ENCODE peak calls at places on chromosome 12, in ten cellular contexts. One of them, this sample, is unnamed.

GRCh38 chr12:91984571-91984970 is 161.1 kb downstream of the BTG1 start:
- DNase-seq in IMR-90: peak; percentile 86
- DNase-seq in stomach: no peak
- DNase-seq in heart left ventricle: no peak
- DNase-seq in gastrocnemius medialis: no peak
- DNase-seq in right lobe of liver: no peak
- DNase-seq in HCT116: no peak
- DNase-seq in breast epithelium: no peak
- DNase-seq in adrenal gland: no peak
- DNase-seq in ovary: no peak
- DNase-seq in this sample: no peak

GRCh38 chr12:110165540-110166159 is 41.5 kb downstream of the IFT81 start:
- DNase-seq in IMR-90: no peak
- DNase-seq in stomach: no peak
- DNase-seq in heart left ventricle: no peak
- DNase-seq in gastrocnemius medialis: no peak
- DNase-seq in right lobe of liver: no peak
- DNase-seq in HCT116: no peak
- DNase-seq in breast epithelium: no peak
- DNase-seq in adrenal gland: no peak
- DNase-seq in ovary: no peak
- DNase-seq in this sample: no peak

GRCh38 chr12:117646595-117646994 is 285.2 kb upstream of the NOS1 start:
- DNase-seq in IMR-90: no peak
- DNase-seq in stomach: no peak
- DNase-seq in heart left ventricle: no peak
- DNase-seq in gastrocnemius medialis: no peak
- DNase-seq in right lobe of liver: no peak
- DNase-seq in HCT116: no peak
- DNase-seq in breast epithelium: no peak
- DNase-seq in adrenal gland: no peak
- DNase-seq in ovary: no peak
- DNase-seq in this sample: no peak

GRCh38 chr12:69898236-69898635 is 73.2 kb downstream of the MYRFL start:
- DNase-seq in IMR-90: peak; percentile 46
- DNase-seq in stomach: no peak
- DNase-seq in heart left ventricle: no peak
- DNase-seq in gastrocnemius medialis: no peak
- DNase-seq in right lobe of liver: no peak
- DNase-seq in HCT116: no peak
- DNase-seq in breast epithelium: no peak
- DNase-seq in adrenal gland: no peak
- DNase-seq in ovary: no peak
- DNase-seq in this sample: no peak

GRCh38 chr12:106154781-106155273 is 16.1 kb upstream of the NUAK1 start:
- DNase-seq in IMR-90: no peak
- DNase-seq in stomach: no peak
- DNase-seq in heart left ventricle: no peak
- DNase-seq in gastrocnemius medialis: no peak
- DNase-seq in right lobe of liver: no peak
- DNase-seq in HCT116: no peak
- DNase-seq in breast epithelium: no peak
- DNase-seq in adrenal gland: no peak
- DNase-seq in ovary: no peak
- DNase-seq in this sample: peak; percentile 29

GRCh38 chr12:47881826-47882427 is 22.9 kb downstream of the VDR start:
- DNase-seq in IMR-90: peak; percentile 97
- DNase-seq in stomach: no peak
- DNase-seq in heart left ventricle: no peak
- DNase-seq in gastrocnemius medialis: peak; percentile 56
- DNase-seq in right lobe of liver: no peak
- DNase-seq in HCT116: no peak
- DNase-seq in breast epithelium: no peak
- DNase-seq in adrenal gland: no peak
- DNase-seq in ovary: no peak
- DNase-seq in this sample: no peak

GRCh38 chr12:54549774-54550451 is 512 bp downstream of the PDE1B start:
- DNase-seq in IMR-90: no peak
- DNase-seq in stomach: no peak
- DNase-seq in heart left ventricle: no peak
- DNase-seq in gastrocnemius medialis: no peak
- DNase-seq in right lobe of liver: no peak
- DNase-seq in HCT116: no peak
- DNase-seq in breast epithelium: no peak
- DNase-seq in adrenal gland: no peak
- DNase-seq in ovary: peak; percentile 30
- DNase-seq in this sample: no peak

GRCh38 chr12:76123301-76124212 is 39.1 kb upstream of the NAP1L1 start:
- DNase-seq in IMR-90: peak; percentile 64
- DNase-seq in stomach: no peak
- DNase-seq in heart left ventricle: no peak
- DNase-seq in gastrocnemius medialis: no peak
- DNase-seq in right lobe of liver: no peak
- DNase-seq in HCT116: no peak
- DNase-seq in breast epithelium: no peak
- DNase-seq in adrenal gland: no peak
- DNase-seq in ovary: no peak
- DNase-seq in this sample: peak; percentile 72

GRCh38 chr12:94284046-94284445 is 135.7 kb downstream of the PLXNC1 start:
- DNase-seq in IMR-90: no peak
- DNase-seq in stomach: no peak
- DNase-seq in heart left ventricle: no peak
- DNase-seq in gastrocnemius medialis: no peak
- DNase-seq in right lobe of liver: no peak
- DNase-seq in HCT116: no peak
- DNase-seq in breast epithelium: no peak
- DNase-seq in adrenal gland: no peak
- DNase-seq in ovary: no peak
- DNase-seq in this sample: no peak

GRCh38 chr12:124768462-124769165 is 95.0 kb downstream of the SCARB1 start:
- DNase-seq in IMR-90: peak; percentile 71
- DNase-seq in stomach: no peak
- DNase-seq in heart left ventricle: no peak
- DNase-seq in gastrocnemius medialis: no peak
- DNase-seq in right lobe of liver: no peak
- DNase-seq in HCT116: no peak
- DNase-seq in breast epithelium: no peak
- DNase-seq in adrenal gland: no peak
- DNase-seq in ovary: no peak
- DNase-seq in this sample: no peak

GRCh38 chr12:29725587-29726320 is 58.0 kb downstream of the TMTC1 start:
- DNase-seq in IMR-90: peak; percentile 70
- DNase-seq in stomach: no peak
- DNase-seq in heart left ventricle: peak; percentile 74
- DNase-seq in gastrocnemius medialis: peak; percentile 45
- DNase-seq in right lobe of liver: no peak
- DNase-seq in HCT116: no peak
- DNase-seq in breast epithelium: no peak
- DNase-seq in adrenal gland: no peak
- DNase-seq in ovary: no peak
- DNase-seq in this sample: no peak

GRCh38 chr12:108811411-108812185 is 45.8 kb downstream of the SSH1 start:
- DNase-seq in IMR-90: no peak
- DNase-seq in stomach: no peak
- DNase-seq in heart left ventricle: no peak
- DNase-seq in gastrocnemius medialis: no peak
- DNase-seq in right lobe of liver: no peak
- DNase-seq in HCT116: no peak
- DNase-seq in breast epithelium: no peak
- DNase-seq in adrenal gland: no peak
- DNase-seq in ovary: no peak
- DNase-seq in this sample: no peak

GRCh38 chr12:75877588-75878381 is 153.8 kb downstream of the PHLDA1 start:
- DNase-seq in IMR-90: peak; percentile 34
- DNase-seq in stomach: no peak
- DNase-seq in heart left ventricle: no peak
- DNase-seq in gastrocnemius medialis: no peak
- DNase-seq in right lobe of liver: no peak
- DNase-seq in HCT116: no peak
- DNase-seq in breast epithelium: no peak
- DNase-seq in adrenal gland: no peak
- DNase-seq in ovary: no peak
- DNase-seq in this sample: no peak

GRCh38 chr12:4276524-4277204 is 3.1 kb downstream of the CCND2 start:
- DNase-seq in IMR-90: peak; percentile 82
- DNase-seq in stomach: peak; percentile 77
- DNase-seq in heart left ventricle: peak; percentile 89
- DNase-seq in gastrocnemius medialis: peak; percentile 64
- DNase-seq in right lobe of liver: peak; percentile 75
- DNase-seq in HCT116: peak; percentile 67
- DNase-seq in breast epithelium: no peak
- DNase-seq in adrenal gland: peak; percentile 91
- DNase-seq in ovary: peak; percentile 80
- DNase-seq in this sample: peak; percentile 95

GRCh38 chr12:4277856-4278581 is 4.5 kb downstream of the CCND2 start:
- DNase-seq in IMR-90: no peak
- DNase-seq in stomach: no peak
- DNase-seq in heart left ventricle: no peak
- DNase-seq in gastrocnemius medialis: no peak
- DNase-seq in right lobe of liver: no peak
- DNase-seq in HCT116: no peak
- DNase-seq in breast epithelium: no peak
- DNase-seq in adrenal gland: peak; percentile 39
- DNase-seq in ovary: no peak
- DNase-seq in this sample: peak; percentile 57

GRCh38 chr12:4275869-4276253 is 2.3 kb downstream of the CCND2 start:
- DNase-seq in IMR-90: no peak
- DNase-seq in stomach: no peak
- DNase-seq in heart left ventricle: no peak
- DNase-seq in gastrocnemius medialis: no peak
- DNase-seq in right lobe of liver: no peak
- DNase-seq in HCT116: no peak
- DNase-seq in breast epithelium: no peak
- DNase-seq in adrenal gland: no peak
- DNase-seq in ovary: no peak
- DNase-seq in this sample: peak; percentile 91

GRCh38 chr12:4278582-4278939 is 5.0 kb downstream of the CCND2 start:
- DNase-seq in IMR-90: no peak
- DNase-seq in stomach: no peak
- DNase-seq in heart left ventricle: peak; percentile 75
- DNase-seq in gastrocnemius medialis: peak; percentile 59
- DNase-seq in right lobe of liver: peak; percentile 60
- DNase-seq in HCT116: no peak
- DNase-seq in breast epithelium: no peak
- DNase-seq in adrenal gland: peak; percentile 57
- DNase-seq in ovary: no peak
- DNase-seq in this sample: peak; percentile 92

DNA sequence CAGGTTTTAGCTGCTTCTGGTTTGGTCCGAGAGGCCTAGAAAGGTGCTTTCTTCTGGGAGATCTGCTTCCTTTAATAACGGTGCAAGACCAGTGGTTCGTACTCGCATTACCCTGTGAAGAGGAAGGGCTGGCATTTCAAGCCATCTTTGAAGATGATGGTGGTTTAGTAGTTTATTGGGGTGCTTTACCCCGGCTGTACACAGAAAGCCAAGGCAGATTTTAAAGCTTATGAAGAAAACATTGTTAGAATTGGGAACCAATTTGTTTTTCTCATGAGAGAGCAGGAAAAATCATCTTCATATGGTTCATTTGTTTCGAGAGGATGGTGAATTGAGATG is 3.6 kb downstream of the CCND2 start:
- DNase-seq in IMR-90: no peak
- DNase-seq in stomach: no peak
- DNase-seq in heart left ventricle: no peak
- DNase-seq in gastrocnemius medialis: no peak
- DNase-seq in right lobe of liver: no peak
- DNase-seq in HCT116: no peak
- DNase-seq in breast epithelium: no peak
- DNase-seq in adrenal gland: no peak
- DNase-seq in ovary: no peak
- DNase-seq in this sample: no peak
- H3K4me3 ChIP-seq in IMR-90: no peak overlapping the region
- H3K4me3 ChIP-seq in stomach: no peak overlapping the region
- H3K4me3 ChIP-seq in heart left ventricle: peak overlapping the region; percentile 90
- H3K4me3 ChIP-seq in gastrocnemius medialis: no peak overlapping the region
- H3K4me3 ChIP-seq in right lobe of liver: no peak overlapping the region
- H3K4me3 ChIP-seq in HCT116: no peak overlapping the region
- H3K4me3 ChIP-seq in breast epithelium: no peak overlapping the region
- H3K4me3 ChIP-seq in adrenal gland: peak overlapping the region; percentile 6
- H3K4me3 ChIP-seq in ovary: no peak overlapping the region
- H3K4me3 ChIP-seq in this sample: no peak overlapping the region

DNA sequence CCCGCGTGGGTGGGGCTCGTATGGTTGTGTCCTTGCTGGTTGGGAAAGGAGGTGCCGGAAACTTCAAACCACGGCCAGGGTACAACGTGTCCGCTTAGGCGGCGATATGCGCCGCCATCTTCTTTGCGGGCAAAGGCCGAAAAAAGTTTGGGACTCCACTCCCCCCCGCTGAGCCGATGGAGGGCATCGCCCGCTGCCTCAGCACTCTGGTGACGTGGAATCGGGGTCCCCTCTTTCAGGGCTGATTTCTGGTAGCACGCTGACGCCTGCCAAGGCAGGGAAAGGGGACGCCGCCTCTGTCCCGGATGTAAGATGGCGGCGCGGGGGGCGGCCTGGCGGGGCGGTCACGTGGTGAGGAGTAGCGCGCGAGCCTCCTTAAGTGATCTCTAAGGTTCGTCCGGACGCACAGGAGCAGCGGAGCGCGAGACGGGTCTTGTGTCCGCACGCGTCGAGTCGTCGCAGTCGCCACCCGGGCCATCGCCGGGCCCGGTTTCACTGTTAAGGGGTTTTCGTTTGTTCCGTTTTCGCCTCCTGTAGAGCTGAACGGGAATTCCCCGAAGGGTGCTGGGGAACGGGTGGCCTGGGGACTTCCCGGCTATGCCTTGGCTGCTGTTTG is 135.9 kb downstream of the MON2 start:
- DNase-seq in IMR-90: peak; percentile 90
- DNase-seq in stomach: peak; percentile 87
- DNase-seq in heart left ventricle: peak; percentile 92
- DNase-seq in gastrocnemius medialis: peak; percentile 88
- DNase-seq in right lobe of liver: peak; percentile 88
- DNase-seq in HCT116: peak; percentile 91
- DNase-seq in breast epithelium: peak; percentile 80
- DNase-seq in adrenal gland: peak; percentile 85
- DNase-seq in ovary: peak; percentile 90
- DNase-seq in this sample: peak; percentile 98
- TF ChIP-seq POLR2A in IMR-90: peak; percentile 87
- TF ChIP-seq POLR2A in stomach: peak; percentile 12
- TF ChIP-seq POLR2A in heart left ventricle: no peak
- TF ChIP-seq POLR2A in gastrocnemius medialis: peak; percentile 82
- TF ChIP-seq POLR2A in right lobe of liver: no peak
- TF ChIP-seq POLR2A in HCT116: peak; percentile 59
- TF ChIP-seq POLR2A in breast epithelium: peak; percentile 60
- TF ChIP-seq POLR2A in adrenal gland: peak; percentile 15
- TF ChIP-seq POLR2A in ovary: peak; percentile 55
- TF ChIP-seq POLR2A in this sample: peak; percentile 14

GRCh38 chr12:116216022-116216756 is 61.3 kb downstream of the MED13L start:
- DNase-seq in IMR-90: no peak
- DNase-seq in stomach: no peak
- DNase-seq in heart left ventricle: no peak
- DNase-seq in gastrocnemius medialis: no peak
- DNase-seq in right lobe of liver: no peak
- DNase-seq in HCT116: no peak
- DNase-seq in breast epithelium: no peak
- DNase-seq in adrenal gland: no peak
- DNase-seq in ovary: no peak
- DNase-seq in this sample: no peak
- H3K4me1 ChIP-seq in IMR-90: no peaks in the 10 kb centered on the region
- H3K4me1 ChIP-seq in stomach: peaks cover 89% of the 10 kb centered on the region
- H3K4me1 ChIP-seq in heart left ventricle: peaks cover 42% of the 10 kb centered on the region
- H3K4me1 ChIP-seq in gastrocnemius medialis: peaks cover 61% of the 10 kb centered on the region
- H3K4me1 ChIP-seq in right lobe of liver: no peaks in the 10 kb centered on the region
- H3K4me1 ChIP-seq in HCT116: peaks cover 25% of the 10 kb centered on the region
- H3K4me1 ChIP-seq in breast epithelium: no peaks in the 10 kb centered on the region
- H3K4me1 ChIP-seq in adrenal gland: peaks cover 25% of the 10 kb centered on the region
- H3K4me1 ChIP-seq in ovary: peaks cover 10% of the 10 kb centered on the region
- H3K4me1 ChIP-seq in this sample: peaks cover 99% of the 10 kb centered on the region

GRCh38 chr12:89947437-89948265 is 239.0 kb upstream of the ATP2B1 start:
- DNase-seq in IMR-90: peak; percentile 95
- DNase-seq in stomach: no peak
- DNase-seq in heart left ventricle: no peak
- DNase-seq in gastrocnemius medialis: no peak
- DNase-seq in right lobe of liver: no peak
- DNase-seq in HCT116: no peak
- DNase-seq in breast epithelium: no peak
- DNase-seq in adrenal gland: peak; percentile 20
- DNase-seq in ovary: no peak
- DNase-seq in this sample: no peak
- H3K4me3 ChIP-seq in IMR-90: peak overlapping the region; percentile 13
- H3K4me3 ChIP-seq in stomach: no peak overlapping the region
- H3K4me3 ChIP-seq in heart left ventricle: no peak overlapping the region
- H3K4me3 ChIP-seq in gastrocnemius medialis: no peak overlapping the region
- H3K4me3 ChIP-seq in right lobe of liver: no peak overlapping the region
- H3K4me3 ChIP-seq in HCT116: no peak overlapping the region
- H3K4me3 ChIP-seq in breast epithelium: no peak overlapping the region
- H3K4me3 ChIP-seq in adrenal gland: peak overlapping the region; percentile 14
- H3K4me3 ChIP-seq in ovary: no peak overlapping the region
- H3K4me3 ChIP-seq in this sample: no peak overlapping the region

This sample was measured in esophagus muscularis mucosa.